ENCODE peak calls at places on chromosomes 16 and 17, in four cellular contexts. H is central memory CD8-positive, alpha-beta T cell; B is HEK293T; Z is cardiac muscle cell. C is an unnamed sample.
A peak's percentile ranks its signal among the peaks of the same experiment; 100 is the strongest.

GRCh38 chr17:72556944-72557826 is 436.4 kb downstream of the SOX9 start:
- DNase-seq in B (peak; percentile 87), Z (peak; percentile 86), H (peak; percentile 21), C (peak; percentile 85)

GRCh38 chr16:86681440-86681838 is 103.1 kb downstream of the FOXL1 start:
- DNase-seq in B (no peak), H (no peak), Z (no peak), C (no peak)

GRCh38 chr17:28182559-28182958 is 136.4 kb upstream of the TMEM97 start:
- DNase-seq in Z (no peak), B (no peak), H (no peak), C (no peak)

GRCh38 chr17:40499551-40500189 is 1.8 kb downstream of the TNS4 start:
- DNase-seq in Z (peak; percentile 90), H (no peak), B (peak; percentile 52), C (peak; percentile 87)

GRCh38 chr17:43998552-43998951 is 5.9 kb upstream of the NAGS start:
- DNase-seq in Z (no peak), H (no peak), B (no peak), C (no peak)

GRCh38 chr17:78896834-78897638 is 6.0 kb downstream of the CEP295NL start:
- DNase-seq in H (no peak), Z (no peak), B (no peak), C (no peak)

GRCh38 chr17:34852141-34852540 is 109.1 kb downstream of the CCT6B start:
- DNase-seq in B (no peak), Z (no peak), H (no peak), C (no peak)

GRCh38 chr16:46746821-46747776 is 1.0 kb downstream of the MYLK3 start:
- DNase-seq in B (peak; percentile 4), Z (peak; percentile 92), H (no peak), C (no peak)

GRCh38 chr17:28282596-28282995 is 36.4 kb upstream of the TMEM97 start:
- DNase-seq in H (no peak), B (no peak), Z (peak; percentile 8), C (no peak)

C was measured in WTC11.